ENCODE peak calls at places on chromosomes 7 and 10, in five cellular contexts. One of them, this sample, is unnamed. For H3K36me3, the result is how much of the 10 kb centered on the place peaks cover.

GRCh38 chr7:130947792-130948580 is 214.0 kb upstream of the KLF14 start:
- DNase-seq in neuronal stem cell: no peak
- DNase-seq in IMR-90: no peak
- DNase-seq in H1: no peak
- DNase-seq in neural progenitor cell: no peak
- DNase-seq in this sample: no peak

GRCh38 chr10:88385601-88386203 is 197.4 kb downstream of the RNLS start:
- DNase-seq in IMR-90: no peak
- DNase-seq in H1: no peak
- DNase-seq in neural progenitor cell: no peak
- DNase-seq in neuronal stem cell: no peak
- DNase-seq in this sample: no peak

GRCh38 chr10:21336476-21337170 is 188.9 kb downstream of the SKIDA1 start:
- DNase-seq in neural progenitor cell: peak
- DNase-seq in IMR-90: peak
- DNase-seq in H1: peak
- DNase-seq in neuronal stem cell: peak
- DNase-seq in this sample: peak

GRCh38 chr10:46235705-46236536 is 50.9 kb upstream of the ANTXRL start:
- DNase-seq in H1: peak
- DNase-seq in neural progenitor cell: no peak
- DNase-seq in neuronal stem cell: no peak
- DNase-seq in IMR-90: no peak
- DNase-seq in this sample: no peak

GRCh38 chr10:88926484-88927249 is 25.9 kb downstream of the ACTA2 start:
- DNase-seq in neural progenitor cell: no peak
- DNase-seq in neuronal stem cell: no peak
- DNase-seq in IMR-90: peak
- DNase-seq in H1: no peak
- DNase-seq in this sample: peak

GRCh38 chr10:20892796-20893195 is 4.3 kb downstream of the NEBL start:
- DNase-seq in neuronal stem cell: no peak
- DNase-seq in IMR-90: no peak
- DNase-seq in H1: no peak
- DNase-seq in neural progenitor cell: no peak
- DNase-seq in this sample: no peak

GRCh38 chr10:97940534-97940933 is 89.9 kb downstream of the CRTAC1 start:
- DNase-seq in IMR-90: no peak
- DNase-seq in neural progenitor cell: no peak
- DNase-seq in neuronal stem cell: no peak
- DNase-seq in H1: no peak
- DNase-seq in this sample: no peak

GRCh38 chr7:135681758-135682157 is 19.4 kb downstream of the STMP1 start:
- DNase-seq in neuronal stem cell: no peak
- DNase-seq in IMR-90: no peak
- DNase-seq in neural progenitor cell: no peak
- DNase-seq in H1: no peak
- DNase-seq in this sample: no peak

GRCh38 chr10:71632896-71633600 is 86.5 kb downstream of the C10orf105 start:
- DNase-seq in IMR-90: no peak
- DNase-seq in neuronal stem cell: no peak
- DNase-seq in neural progenitor cell: peak
- DNase-seq in H1: no peak
- DNase-seq in this sample: no peak

GRCh38 chr7:45982132-45982531 is 61.1 kb upstream of the IGFBP3 start:
- DNase-seq in IMR-90: no peak
- DNase-seq in H1: no peak
- DNase-seq in neural progenitor cell: no peak
- DNase-seq in neuronal stem cell: no peak
- DNase-seq in this sample: no peak

GRCh38 chr7:56083150-56083785 is 9.5 kb downstream of the PHKG1 start:
- DNase-seq in IMR-90: no peak
- DNase-seq in H1: no peak
- DNase-seq in neural progenitor cell: no peak
- DNase-seq in neuronal stem cell: no peak
- DNase-seq in this sample: no peak
- H3K36me3 ChIP-seq in IMR-90: under half
- H3K36me3 ChIP-seq in H1: under half
- H3K36me3 ChIP-seq in neural progenitor cell: under half
- H3K36me3 ChIP-seq in neuronal stem cell: under half
- H3K36me3 ChIP-seq in this sample: under half

DNA sequence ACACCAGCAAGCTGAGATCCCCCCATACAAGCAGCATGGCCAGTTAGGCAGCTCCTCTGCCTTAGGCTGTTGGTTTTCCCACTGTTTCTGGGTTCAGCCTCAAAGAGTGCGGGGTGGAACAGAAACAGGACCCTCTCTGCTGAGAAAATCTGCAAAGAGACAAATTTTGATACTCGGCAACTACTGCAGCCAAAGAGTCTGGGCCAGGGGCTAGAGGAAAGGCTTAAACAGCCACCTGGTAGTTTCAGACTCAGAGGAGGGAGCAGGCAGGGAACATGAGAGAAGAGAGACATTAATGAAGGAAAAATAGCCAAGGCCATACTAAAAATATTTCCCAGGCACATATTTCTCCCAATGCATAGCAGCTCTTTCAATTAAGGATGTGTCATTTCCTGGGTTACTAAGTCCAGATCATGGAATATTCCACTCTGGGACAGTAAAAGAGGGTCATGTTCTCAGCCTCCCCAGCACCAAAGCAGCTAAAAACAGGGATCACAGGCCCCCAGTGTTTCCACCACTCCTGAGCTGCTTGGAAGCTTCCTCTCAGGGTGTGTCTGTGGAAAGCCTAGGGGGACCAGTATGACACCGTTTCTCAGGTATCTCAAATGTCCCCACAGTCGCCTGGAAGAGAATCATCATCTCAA is 29.8 kb downstream of the PDLIM1 start:
- DNase-seq in IMR-90: peak
- DNase-seq in neural progenitor cell: no peak
- DNase-seq in H1: peak
- DNase-seq in neuronal stem cell: no peak
- DNase-seq in this sample: peak
- H3K4me2 ChIP-seq in IMR-90: peak
- H3K4me2 ChIP-seq in neural progenitor cell: no peak
- H3K4me2 ChIP-seq in H1: no peak
- H3K4me2 ChIP-seq in neuronal stem cell: no peak
- H3K4me2 ChIP-seq in this sample: peak

DNA sequence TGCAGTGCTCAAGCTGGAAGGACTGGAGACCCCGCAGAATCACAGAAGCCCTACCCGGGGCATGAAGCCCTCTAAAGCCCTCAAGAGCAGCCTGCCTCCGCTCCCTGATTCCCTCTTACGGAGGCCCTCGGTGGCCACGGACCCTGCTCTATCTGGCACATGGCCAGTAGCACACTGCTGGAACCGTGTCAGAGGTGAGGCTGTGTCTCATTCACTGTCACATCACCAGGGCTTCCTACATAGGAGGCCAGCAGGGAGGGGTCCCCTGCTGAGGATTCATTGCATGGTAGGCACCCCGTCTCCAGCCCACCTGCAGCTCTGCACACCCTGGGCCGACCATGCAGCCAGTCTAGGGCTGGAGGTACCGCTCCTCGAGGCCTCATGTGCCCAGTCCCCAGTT is 259.2 kb downstream of the TNS3 start:
- DNase-seq in neural progenitor cell: no peak
- DNase-seq in IMR-90: no peak
- DNase-seq in H1: peak
- DNase-seq in neuronal stem cell: no peak
- DNase-seq in this sample: no peak
- H3K36me3 ChIP-seq in neural progenitor cell: under half
- H3K36me3 ChIP-seq in IMR-90: under half
- H3K36me3 ChIP-seq in H1: under half
- H3K36me3 ChIP-seq in neuronal stem cell: under half
- H3K36me3 ChIP-seq in this sample: under half

GRCh38 chr7:37259381-37259821 is 189.3 kb downstream of the ELMO1 start:
- DNase-seq in H1: no peak
- DNase-seq in IMR-90: no peak
- DNase-seq in neuronal stem cell: no peak
- DNase-seq in neural progenitor cell: no peak
- DNase-seq in this sample: peak
- H3K4me2 ChIP-seq in H1: no peak
- H3K4me2 ChIP-seq in IMR-90: no peak
- H3K4me2 ChIP-seq in neuronal stem cell: no peak
- H3K4me2 ChIP-seq in neural progenitor cell: no peak
- H3K4me2 ChIP-seq in this sample: no peak

GRCh38 chr10:124821520-124821919 is 19.9 kb downstream of the ABRAXAS2 start:
- DNase-seq in IMR-90: no peak
- DNase-seq in H1: no peak
- DNase-seq in neuronal stem cell: no peak
- DNase-seq in neural progenitor cell: no peak
- DNase-seq in this sample: no peak

GRCh38 chr10:124820121-124820520 is 18.5 kb downstream of the ABRAXAS2 start:
- DNase-seq in neural progenitor cell: no peak
- DNase-seq in IMR-90: no peak
- DNase-seq in H1: no peak
- DNase-seq in neuronal stem cell: no peak
- DNase-seq in this sample: no peak

GRCh38 chr10:124827474-124827873 is 25.9 kb downstream of the ABRAXAS2 start:
- DNase-seq in neuronal stem cell: no peak
- DNase-seq in neural progenitor cell: no peak
- DNase-seq in H1: no peak
- DNase-seq in IMR-90: peak
- DNase-seq in this sample: peak

GRCh38 chr10:124825702-124826101 is 24.1 kb downstream of the ABRAXAS2 start:
- DNase-seq in neural progenitor cell: no peak
- DNase-seq in neuronal stem cell: no peak
- DNase-seq in H1: no peak
- DNase-seq in IMR-90: no peak
- DNase-seq in this sample: no peak

DNA sequence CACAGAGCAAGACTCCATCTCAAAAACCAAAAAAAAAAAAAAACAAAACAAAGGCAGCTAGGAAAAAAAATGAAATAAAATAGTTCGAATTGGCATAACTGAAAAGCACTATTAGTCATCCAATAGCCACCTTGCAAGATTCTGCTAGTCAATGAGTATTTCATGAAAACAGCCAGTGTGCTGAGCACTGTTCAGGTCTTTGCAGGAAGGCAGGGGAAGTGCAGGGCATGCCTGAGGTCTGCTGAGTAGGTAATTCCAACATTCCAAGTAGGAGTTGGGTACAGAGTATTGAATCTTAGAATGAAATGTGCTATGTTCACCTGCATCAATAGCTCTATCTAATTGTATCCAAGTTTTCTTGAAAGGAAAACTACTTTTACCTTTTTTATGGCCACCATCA is 22.9 kb downstream of the ABRAXAS2 start:
- DNase-seq in neural progenitor cell: no peak
- DNase-seq in H1: no peak
- DNase-seq in neuronal stem cell: no peak
- DNase-seq in IMR-90: no peak
- DNase-seq in this sample: no peak
- H3K36me3 ChIP-seq in neural progenitor cell: under half
- H3K36me3 ChIP-seq in H1: under half
- H3K36me3 ChIP-seq in neuronal stem cell: under half
- H3K36me3 ChIP-seq in IMR-90: under half
- H3K36me3 ChIP-seq in this sample: under half

GRCh38 chr10:74977913-74978847 is 133.3 kb upstream of the SAMD8 start:
- DNase-seq in IMR-90: no peak
- DNase-seq in neuronal stem cell: no peak
- DNase-seq in H1: no peak
- DNase-seq in neural progenitor cell: no peak
- DNase-seq in this sample: no peak

GRCh38 chr10:74976565-74976964 is 134.9 kb upstream of the SAMD8 start:
- DNase-seq in neuronal stem cell: no peak
- DNase-seq in H1: no peak
- DNase-seq in neural progenitor cell: peak
- DNase-seq in IMR-90: no peak
- DNase-seq in this sample: no peak

GRCh38 chr10:74973993-74974392 is 137.5 kb upstream of the SAMD8 start:
- DNase-seq in neuronal stem cell: no peak
- DNase-seq in IMR-90: no peak
- DNase-seq in neural progenitor cell: no peak
- DNase-seq in H1: no peak
- DNase-seq in this sample: no peak

GRCh38 chr10:74975758-74976157 is 135.7 kb upstream of the SAMD8 start:
- DNase-seq in H1: no peak
- DNase-seq in IMR-90: no peak
- DNase-seq in neuronal stem cell: no peak
- DNase-seq in neural progenitor cell: no peak
- DNase-seq in this sample: no peak

DNA sequence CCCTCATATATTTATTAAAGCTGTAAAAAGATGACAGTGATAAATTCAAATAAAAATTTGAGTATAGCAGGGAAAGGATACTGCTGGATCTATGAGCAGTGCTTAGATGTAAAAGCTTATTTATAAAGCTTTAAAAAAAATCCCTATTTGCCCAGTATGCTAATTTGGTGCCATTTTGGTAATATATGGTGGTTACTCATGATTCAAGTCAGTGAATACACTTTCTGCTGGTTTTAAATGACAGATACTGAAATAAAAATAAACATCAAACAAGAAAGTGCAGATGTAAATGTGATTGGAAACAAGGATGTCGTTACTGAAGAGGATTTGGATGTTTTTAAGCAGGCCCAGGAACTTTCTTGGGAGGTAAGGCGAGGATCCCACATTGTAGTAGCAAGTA is 134.4 kb upstream of the SAMD8 start:
- DNase-seq in neural progenitor cell: no peak
- DNase-seq in IMR-90: no peak
- DNase-seq in H1: no peak
- DNase-seq in neuronal stem cell: no peak
- DNase-seq in this sample: no peak
- H3K4me2 ChIP-seq in neural progenitor cell: no peak
- H3K4me2 ChIP-seq in IMR-90: no peak
- H3K4me2 ChIP-seq in H1: no peak
- H3K4me2 ChIP-seq in neuronal stem cell: no peak
- H3K4me2 ChIP-seq in this sample: no peak

GRCh38 chr7:40095695-40096327 is 38.6 kb downstream of the MPLKIP start:
- DNase-seq in neural progenitor cell: no peak
- DNase-seq in neuronal stem cell: no peak
- DNase-seq in H1: no peak
- DNase-seq in IMR-90: no peak
- DNase-seq in this sample: no peak

GRCh38 chr7:40097728-40098127 is 36.7 kb downstream of the MPLKIP start:
- DNase-seq in IMR-90: no peak
- DNase-seq in H1: no peak
- DNase-seq in neuronal stem cell: no peak
- DNase-seq in neural progenitor cell: no peak
- DNase-seq in this sample: no peak

GRCh38 chr7:40093631-40094350 is 40.6 kb downstream of the MPLKIP start:
- DNase-seq in H1: no peak
- DNase-seq in neural progenitor cell: no peak
- DNase-seq in neuronal stem cell: no peak
- DNase-seq in IMR-90: no peak
- DNase-seq in this sample: no peak

GRCh38 chr7:40095226-40095625 is 39.2 kb downstream of the MPLKIP start:
- DNase-seq in IMR-90: no peak
- DNase-seq in H1: no peak
- DNase-seq in neuronal stem cell: no peak
- DNase-seq in neural progenitor cell: no peak
- DNase-seq in this sample: no peak

GRCh38 chr7:40092152-40092551 is 42.3 kb downstream of the MPLKIP start:
- DNase-seq in IMR-90: no peak
- DNase-seq in H1: no peak
- DNase-seq in neuronal stem cell: no peak
- DNase-seq in neural progenitor cell: no peak
- DNase-seq in this sample: no peak
- H3K36me3 ChIP-seq in IMR-90: under half
- H3K36me3 ChIP-seq in H1: under half
- H3K36me3 ChIP-seq in neuronal stem cell: under half
- H3K36me3 ChIP-seq in neural progenitor cell: under half
- H3K36me3 ChIP-seq in this sample: half or more

This sample was measured in GM23248.